ENCODE peak calls at places on chromosomes 13 and 19, in ten cellular contexts. F, E, L, D, T, J, V, O, S and Y are unnamed samples.

GRCh38 chr13:76383671-76384461 is 502.3 kb downstream of the KCTD12 start:
- DNase-seq in F (no peak), E (peak), L (peak), D (no peak), T (no peak), J (peak), V (peak), O (peak), S (no peak), Y (no peak)

GRCh38 chr13:111204438-111205177 is 89.5 kb downstream of the ARHGEF7 start:
- DNase-seq in F (no peak), E (peak), L (peak), D (no peak), T (no peak), J (no peak), V (no peak), O (peak), S (peak), Y (no peak)

GRCh38 chr19:14310055-14310454 is 71.2 kb upstream of the ADGRE5 start:
- DNase-seq in F (no peak), E (no peak), L (no peak), D (no peak), T (peak), J (no peak), V (no peak), O (no peak), S (no peak), Y (no peak)

GRCh38 chr19:862529-863304 is 3.3 kb downstream of the CFD start:
- DNase-seq in F (peak), E (peak), L (no peak), D (no peak), T (peak), J (no peak), V (peak), O (peak), S (no peak), Y (no peak)

GRCh38 chr13:48263196-48263595 is 30.2 kb downstream of the ITM2B start:
- DNase-seq in F (no peak), E (no peak), L (no peak), D (no peak), T (no peak), J (peak), V (no peak), O (no peak), S (no peak), Y (no peak)

GRCh38 chr13:36819811-36820140 is 754 bp downstream of the RFXAP start:
- DNase-seq in F (no peak), E (peak), L (no peak), D (peak), T (no peak), J (no peak), V (no peak), O (no peak), S (no peak), Y (no peak)

GRCh38 chr13:96575423-96576320 is 418.6 kb downstream of the OXGR1 start:
- DNase-seq in F (no peak), E (peak), L (no peak), D (no peak), T (no peak), J (no peak), V (no peak), O (no peak), S (no peak), Y (no peak)

GRCh38 chr19:35389192-35389861 is 18.5 kb downstream of the GPR42 start:
- DNase-seq in F (peak), E (no peak), L (no peak), D (no peak), T (no peak), J (no peak), V (no peak), O (no peak), S (no peak), Y (no peak)

GRCh38 chr19:13506550-13506878 is 235 bp upstream of the CACNA1A start:
- DNase-seq in F (no peak), E (no peak), L (no peak), D (no peak), T (no peak), J (no peak), V (no peak), O (no peak), S (peak), Y (no peak)

GRCh38 chr19:11446652-11447301 is 11.3 kb downstream of the PRKCSH start:
- DNase-seq in F (peak), E (peak), L (no peak), D (peak), T (peak), J (no peak), V (peak), O (peak), S (peak), Y (no peak)

GRCh38 chr19:18833849-18834643 is 2.3 kb downstream of the UPF1 start:
- DNase-seq in F (no peak), E (peak), L (no peak), D (peak), T (no peak), J (no peak), V (no peak), O (no peak), S (no peak), Y (peak)

GRCh38 chr13:114269281-114269770 is 12.1 kb upstream of the UPF3A start:
- DNase-seq in F (no peak), E (no peak), L (no peak), D (no peak), T (no peak), J (no peak), V (no peak), O (no peak), S (no peak), Y (no peak)